ENCODE peak calls at places on chromosomes 7 and 10, in seven cellular contexts. One of them, this sample, is unnamed.

GRCh38 chr10:3873728-3874461 is 88.9 kb upstream of the KLF6 start:
- DNase-seq in NB4: peak; percentile 50
- DNase-seq in WTC11: no peak
- DNase-seq in SK-N-SH: peak; percentile 26
- DNase-seq in GM12878: peak; percentile 83
- DNase-seq in A549: peak; percentile 62
- DNase-seq in H1: no peak
- DNase-seq in this sample: peak; percentile 51

GRCh38 chr10:95333997-95334792 is 43.4 kb upstream of the PDLIM1 start:
- DNase-seq in NB4: no peak
- DNase-seq in WTC11: no peak
- DNase-seq in SK-N-SH: no peak
- DNase-seq in GM12878: no peak
- DNase-seq in A549: peak; percentile 35
- DNase-seq in H1: no peak
- DNase-seq in this sample: no peak

GRCh38 chr10:116665541-116666125 is 44.9 kb downstream of the PNLIPRP2 start:
- DNase-seq in NB4: no peak
- DNase-seq in WTC11: no peak
- DNase-seq in SK-N-SH: no peak
- DNase-seq in GM12878: no peak
- DNase-seq in A549: no peak
- DNase-seq in H1: no peak
- DNase-seq in this sample: no peak

GRCh38 chr7:32533313-32534024 is 38.2 kb downstream of the AVL9 start:
- DNase-seq in NB4: peak; percentile 43
- DNase-seq in WTC11: no peak
- DNase-seq in SK-N-SH: no peak
- DNase-seq in GM12878: no peak
- DNase-seq in A549: no peak
- DNase-seq in H1: no peak
- DNase-seq in this sample: no peak

GRCh38 chr10:21327239-21327993 is 198.1 kb downstream of the SKIDA1 start:
- DNase-seq in NB4: no peak
- DNase-seq in WTC11: no peak
- DNase-seq in SK-N-SH: no peak
- DNase-seq in GM12878: no peak
- DNase-seq in A549: no peak
- DNase-seq in H1: no peak
- DNase-seq in this sample: no peak

GRCh38 chr10:18618995-18619394 is 32.4 kb downstream of the NSUN6 start:
- DNase-seq in NB4: no peak
- DNase-seq in WTC11: no peak
- DNase-seq in SK-N-SH: no peak
- DNase-seq in GM12878: no peak
- DNase-seq in A549: no peak
- DNase-seq in H1: no peak
- DNase-seq in this sample: no peak

GRCh38 chr10:7773845-7774801 is 13.7 kb downstream of the KIN start:
- DNase-seq in NB4: no peak
- DNase-seq in WTC11: no peak
- DNase-seq in SK-N-SH: no peak
- DNase-seq in GM12878: no peak
- DNase-seq in A549: no peak
- DNase-seq in H1: no peak
- DNase-seq in this sample: no peak

GRCh38 chr7:946256-946996 is 8.1 kb downstream of the ADAP1 start:
- DNase-seq in NB4: no peak
- DNase-seq in WTC11: no peak
- DNase-seq in SK-N-SH: no peak
- DNase-seq in GM12878: no peak
- DNase-seq in A549: no peak
- DNase-seq in H1: no peak
- DNase-seq in this sample: no peak

GRCh38 chr10:128000660-128001059 is 93.8 kb downstream of the PTPRE start:
- DNase-seq in NB4: no peak
- DNase-seq in WTC11: no peak
- DNase-seq in SK-N-SH: no peak
- DNase-seq in GM12878: no peak
- DNase-seq in A549: no peak
- DNase-seq in H1: no peak
- DNase-seq in this sample: no peak

GRCh38 chr7:154973381-154973780 is 29.5 kb downstream of the PAXIP1 start:
- DNase-seq in NB4: no peak
- DNase-seq in WTC11: no peak
- DNase-seq in SK-N-SH: no peak
- DNase-seq in GM12878: no peak
- DNase-seq in A549: no peak
- DNase-seq in H1: no peak
- DNase-seq in this sample: no peak

GRCh38 chr10:10193848-10194247 is 823.8 kb upstream of the CELF2 start:
- DNase-seq in NB4: no peak
- DNase-seq in WTC11: no peak
- DNase-seq in SK-N-SH: no peak
- DNase-seq in GM12878: no peak
- DNase-seq in A549: no peak
- DNase-seq in H1: no peak
- DNase-seq in this sample: no peak

GRCh38 chr7:100694196-100694745 is at the start of gene GIGYF1:
- DNase-seq in NB4: peak; percentile 90
- DNase-seq in WTC11: peak; percentile 72
- DNase-seq in SK-N-SH: peak; percentile 100
- DNase-seq in GM12878: no peak
- DNase-seq in A549: peak; percentile 84
- DNase-seq in H1: no peak
- DNase-seq in this sample: no peak

GRCh38 chr7:111835066-111835465 is 272.8 kb upstream of the IMMP2L start:
- DNase-seq in NB4: no peak
- DNase-seq in WTC11: no peak
- DNase-seq in SK-N-SH: peak; percentile 53
- DNase-seq in GM12878: no peak
- DNase-seq in A549: no peak
- DNase-seq in H1: no peak
- DNase-seq in this sample: no peak

GRCh38 chr7:102992820-102993531 is 80.2 kb downstream of the LRRC17 start:
- DNase-seq in NB4: peak; percentile 60
- DNase-seq in WTC11: no peak
- DNase-seq in SK-N-SH: no peak
- DNase-seq in GM12878: no peak
- DNase-seq in A549: no peak
- DNase-seq in H1: no peak
- DNase-seq in this sample: peak; percentile 80

GRCh38 chr7:39741942-39742623 is 118.7 kb downstream of the RALA start:
- DNase-seq in NB4: peak; percentile 78
- DNase-seq in WTC11: peak; percentile 96
- DNase-seq in SK-N-SH: peak; percentile 37
- DNase-seq in GM12878: no peak
- DNase-seq in A549: peak; percentile 38
- DNase-seq in H1: peak; percentile 84
- DNase-seq in this sample: no peak

GRCh38 chr10:93821051-93821772 is 63.5 kb downstream of the LGI1 start:
- DNase-seq in NB4: peak; percentile 36
- DNase-seq in WTC11: no peak
- DNase-seq in SK-N-SH: no peak
- DNase-seq in GM12878: no peak
- DNase-seq in A549: peak; percentile 10
- DNase-seq in H1: no peak
- DNase-seq in this sample: peak; percentile 36

GRCh38 chr10:86872757-86873156 is 84.7 kb downstream of the MMRN2 start:
- DNase-seq in NB4: no peak
- DNase-seq in WTC11: peak; percentile 51
- DNase-seq in SK-N-SH: no peak
- DNase-seq in GM12878: no peak
- DNase-seq in A549: no peak
- DNase-seq in H1: no peak
- DNase-seq in this sample: no peak

GRCh38 chr10:119297207-119297968 is 90.0 kb downstream of the GRK5 start:
- DNase-seq in NB4: no peak
- DNase-seq in WTC11: no peak
- DNase-seq in SK-N-SH: no peak
- DNase-seq in GM12878: no peak
- DNase-seq in A549: no peak
- DNase-seq in H1: no peak
- DNase-seq in this sample: no peak

GRCh38 chr7:4073052-4073451 is 609.0 kb upstream of the FOXK1 start:
- DNase-seq in NB4: no peak
- DNase-seq in WTC11: no peak
- DNase-seq in SK-N-SH: no peak
- DNase-seq in GM12878: no peak
- DNase-seq in A549: no peak
- DNase-seq in H1: no peak
- DNase-seq in this sample: no peak

GRCh38 chr7:1110358-1110757 is 22.4 kb downstream of the GPER1 start:
- DNase-seq in NB4: no peak
- DNase-seq in WTC11: no peak
- DNase-seq in SK-N-SH: no peak
- DNase-seq in GM12878: no peak
- DNase-seq in A549: no peak
- DNase-seq in H1: no peak
- DNase-seq in this sample: no peak

GRCh38 chr7:98418271-98418635 is 17.4 kb upstream of the BAIAP2L1 start:
- DNase-seq in NB4: no peak
- DNase-seq in WTC11: no peak
- DNase-seq in SK-N-SH: no peak
- DNase-seq in GM12878: no peak
- DNase-seq in A549: peak; percentile 58
- DNase-seq in H1: no peak
- DNase-seq in this sample: peak; percentile 47

GRCh38 chr7:139431010-139431409 is 52.5 kb downstream of the KLRG2 start:
- DNase-seq in NB4: no peak
- DNase-seq in WTC11: no peak
- DNase-seq in SK-N-SH: no peak
- DNase-seq in GM12878: no peak
- DNase-seq in A549: no peak
- DNase-seq in H1: no peak
- DNase-seq in this sample: peak; percentile 32

GRCh38 chr10:29392376-29393021 is 103.6 kb downstream of the LYZL1 start:
- DNase-seq in NB4: peak; percentile 31
- DNase-seq in WTC11: peak; percentile 64
- DNase-seq in SK-N-SH: peak; percentile 75
- DNase-seq in GM12878: no peak
- DNase-seq in A549: peak; percentile 47
- DNase-seq in H1: no peak
- DNase-seq in this sample: no peak

GRCh38 chr7:108497082-108497725 is 28.7 kb downstream of the PNPLA8 start:
- DNase-seq in NB4: peak; percentile 77
- DNase-seq in WTC11: peak; percentile 48
- DNase-seq in SK-N-SH: peak; percentile 66
- DNase-seq in GM12878: peak; percentile 24
- DNase-seq in A549: peak; percentile 60
- DNase-seq in H1: no peak
- DNase-seq in this sample: peak; percentile 40

GRCh38 chr10:69636273-69636575 is 6.2 kb downstream of the FAM241B start:
- DNase-seq in NB4: no peak
- DNase-seq in WTC11: no peak
- DNase-seq in SK-N-SH: no peak
- DNase-seq in GM12878: no peak
- DNase-seq in A549: no peak
- DNase-seq in H1: no peak
- DNase-seq in this sample: no peak

GRCh38 chr7:87747681-87748080 is 119.5 kb downstream of the RUNDC3B start:
- DNase-seq in NB4: no peak
- DNase-seq in WTC11: no peak
- DNase-seq in SK-N-SH: no peak
- DNase-seq in GM12878: no peak
- DNase-seq in A549: no peak
- DNase-seq in H1: no peak
- DNase-seq in this sample: no peak

GRCh38 chr10:35379226-35380137 is 43.2 kb downstream of the CCNY start:
- DNase-seq in NB4: peak; percentile 82
- DNase-seq in WTC11: peak; percentile 34
- DNase-seq in SK-N-SH: no peak
- DNase-seq in GM12878: peak; percentile 60
- DNase-seq in A549: no peak
- DNase-seq in H1: no peak
- DNase-seq in this sample: no peak

DNA sequence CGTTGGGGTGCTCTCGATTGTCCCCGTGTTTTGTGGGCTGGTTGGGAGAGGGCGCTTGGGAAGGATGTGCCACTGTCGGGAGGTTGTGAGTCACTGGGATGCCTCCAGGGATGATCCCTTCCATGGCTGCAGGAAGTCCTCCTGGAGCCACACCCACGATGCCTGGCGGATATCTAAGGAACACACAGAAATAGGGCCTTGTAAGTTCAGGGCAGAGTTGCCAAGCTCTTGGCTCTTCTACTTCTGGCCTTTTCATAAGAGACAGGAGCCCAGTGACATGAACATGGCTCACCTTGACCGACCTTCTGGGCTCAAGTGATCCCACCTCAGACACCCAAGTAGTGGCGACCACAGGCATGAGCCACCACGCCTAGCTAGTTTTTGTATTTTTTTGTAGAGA is 47.6 kb downstream of the ZRANB1 start:
- DNase-seq in NB4: no peak
- DNase-seq in WTC11: no peak
- DNase-seq in SK-N-SH: no peak
- DNase-seq in GM12878: no peak
- DNase-seq in A549: no peak
- DNase-seq in H1: no peak
- DNase-seq in this sample: no peak
- TF ChIP-seq MAX in NB4: no peak
- TF ChIP-seq MAX in WTC11: no peak
- TF ChIP-seq MAX in SK-N-SH: no peak
- TF ChIP-seq MAX in GM12878: no peak
- TF ChIP-seq MAX in A549: no peak
- TF ChIP-seq MAX in H1: no peak
- TF ChIP-seq MAX in this sample: no peak

DNA sequence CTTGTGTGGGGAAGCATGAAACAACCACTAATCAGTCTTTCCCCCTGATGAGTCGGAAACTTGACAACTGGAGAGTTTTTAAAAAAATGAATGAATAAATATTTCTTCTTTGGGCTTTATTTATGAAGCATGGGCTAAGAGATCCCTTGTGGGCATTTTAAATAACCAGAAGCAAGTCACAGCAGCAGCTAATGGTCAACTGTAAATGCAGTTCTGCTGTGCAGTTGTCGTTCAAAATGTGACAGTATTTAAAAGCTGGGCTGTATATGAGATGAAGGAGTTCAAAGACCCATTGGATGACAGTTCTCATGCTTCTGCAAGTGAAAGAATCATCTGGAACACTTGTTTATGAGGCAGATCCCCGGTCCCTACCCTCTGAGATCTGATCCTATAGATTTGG is 54.1 kb downstream of the STEAP1B start:
- DNase-seq in NB4: no peak
- DNase-seq in WTC11: no peak
- DNase-seq in SK-N-SH: no peak
- DNase-seq in GM12878: no peak
- DNase-seq in A549: no peak
- DNase-seq in H1: no peak
- DNase-seq in this sample: no peak
- TF ChIP-seq MAX in NB4: no peak
- TF ChIP-seq MAX in WTC11: no peak
- TF ChIP-seq MAX in SK-N-SH: no peak
- TF ChIP-seq MAX in GM12878: no peak
- TF ChIP-seq MAX in A549: no peak
- TF ChIP-seq MAX in H1: no peak
- TF ChIP-seq MAX in this sample: no peak

GRCh38 chr10:120514035-120514620 is 57.1 kb downstream of the PLPP4 start:
- DNase-seq in NB4: peak; percentile 60
- DNase-seq in WTC11: peak; percentile 77
- DNase-seq in SK-N-SH: no peak
- DNase-seq in GM12878: no peak
- DNase-seq in A549: no peak
- DNase-seq in H1: peak; percentile 15
- DNase-seq in this sample: no peak
- TF ChIP-seq MAX in NB4: no peak
- TF ChIP-seq MAX in WTC11: no peak
- TF ChIP-seq MAX in SK-N-SH: no peak
- TF ChIP-seq MAX in GM12878: no peak
- TF ChIP-seq MAX in A549: no peak
- TF ChIP-seq MAX in H1: no peak
- TF ChIP-seq MAX in this sample: no peak

GRCh38 chr10:82497451-82497850 is 622.5 kb downstream of the NRG3 start:
- DNase-seq in NB4: no peak
- DNase-seq in WTC11: no peak
- DNase-seq in SK-N-SH: no peak
- DNase-seq in GM12878: no peak
- DNase-seq in A549: no peak
- DNase-seq in H1: no peak
- DNase-seq in this sample: no peak
- TF ChIP-seq MAX in NB4: no peak
- TF ChIP-seq MAX in WTC11: no peak
- TF ChIP-seq MAX in SK-N-SH: no peak
- TF ChIP-seq MAX in GM12878: no peak
- TF ChIP-seq MAX in A549: no peak
- TF ChIP-seq MAX in H1: no peak
- TF ChIP-seq MAX in this sample: no peak

This sample was measured in HCT116.